ENCODE peak calls at places on chromosomes 11 and 22, in seven cellular contexts. One of them, this sample, is unnamed.

GRCh38 chr22:47294222-47294532 is 531.7 kb downstream of the TBC1D22A start:
- DNase-seq in GM12892: no peak
- DNase-seq in HepG2: no peak
- DNase-seq in HL-60: no peak
- DNase-seq in HCT116: no peak
- DNase-seq in SK-N-SH: no peak
- DNase-seq in stomach: peak
- DNase-seq in this sample: no peak

GRCh38 chr11:94793002-94793401 is 24.8 kb downstream of the AMOTL1 start:
- DNase-seq in SK-N-SH: no peak
- DNase-seq in HCT116: no peak
- DNase-seq in stomach: no peak
- DNase-seq in HL-60: no peak
- DNase-seq in HepG2: no peak
- DNase-seq in GM12892: no peak
- DNase-seq in this sample: no peak

GRCh38 chr11:67119577-67120391 is 721 bp downstream of the KDM2A start:
- DNase-seq in HCT116: no peak
- DNase-seq in HepG2: no peak
- DNase-seq in HL-60: no peak
- DNase-seq in SK-N-SH: peak
- DNase-seq in stomach: no peak
- DNase-seq in GM12892: no peak
- DNase-seq in this sample: peak

GRCh38 chr11:103170865-103171264 is 61.6 kb downstream of the DYNC2H1 start:
- DNase-seq in HepG2: no peak
- DNase-seq in SK-N-SH: no peak
- DNase-seq in HCT116: no peak
- DNase-seq in stomach: no peak
- DNase-seq in HL-60: no peak
- DNase-seq in GM12892: no peak
- DNase-seq in this sample: no peak

GRCh38 chr11:31810779-31811647 is at the start of gene PAX6:
- DNase-seq in SK-N-SH: peak
- DNase-seq in stomach: no peak
- DNase-seq in HL-60: peak
- DNase-seq in GM12892: no peak
- DNase-seq in HepG2: peak
- DNase-seq in HCT116: peak
- DNase-seq in this sample: peak

GRCh38 chr22:30290318-30290678 is 993 bp upstream of the CASTOR1 start:
- DNase-seq in GM12892: no peak
- DNase-seq in SK-N-SH: no peak
- DNase-seq in HepG2: no peak
- DNase-seq in HCT116: no peak
- DNase-seq in HL-60: no peak
- DNase-seq in stomach: no peak
- DNase-seq in this sample: peak

GRCh38 chr11:120352405-120352804 is 16.2 kb downstream of the ARHGEF12 start:
- DNase-seq in HepG2: no peak
- DNase-seq in stomach: no peak
- DNase-seq in SK-N-SH: no peak
- DNase-seq in GM12892: no peak
- DNase-seq in HCT116: no peak
- DNase-seq in HL-60: no peak
- DNase-seq in this sample: no peak

GRCh38 chr22:46593211-46593676 is 26.9 kb upstream of the GRAMD4 start:
- DNase-seq in HCT116: no peak
- DNase-seq in HL-60: peak
- DNase-seq in SK-N-SH: no peak
- DNase-seq in HepG2: no peak
- DNase-seq in stomach: no peak
- DNase-seq in GM12892: peak
- DNase-seq in this sample: peak

GRCh38 chr22:31960767-31961166 is 16.4 kb downstream of the YWHAH start:
- DNase-seq in HepG2: no peak
- DNase-seq in HL-60: no peak
- DNase-seq in GM12892: no peak
- DNase-seq in HCT116: no peak
- DNase-seq in SK-N-SH: no peak
- DNase-seq in stomach: no peak
- DNase-seq in this sample: no peak

GRCh38 chr11:47565340-47566165 is at the start of gene PTPMT1:
- DNase-seq in HepG2: peak
- DNase-seq in GM12892: peak
- DNase-seq in stomach: peak
- DNase-seq in HCT116: peak
- DNase-seq in SK-N-SH: peak
- DNase-seq in HL-60: no peak
- DNase-seq in this sample: peak

GRCh38 chr22:17606472-17606871 is 22.1 kb downstream of the ATP6V1E1 start:
- DNase-seq in HepG2: no peak
- DNase-seq in SK-N-SH: peak
- DNase-seq in GM12892: no peak
- DNase-seq in HCT116: no peak
- DNase-seq in stomach: no peak
- DNase-seq in HL-60: no peak
- DNase-seq in this sample: no peak

GRCh38 chr22:46421272-46421671 is 85.8 kb downstream of the TRMU start:
- DNase-seq in HL-60: no peak
- DNase-seq in GM12892: no peak
- DNase-seq in HepG2: no peak
- DNase-seq in HCT116: no peak
- DNase-seq in stomach: no peak
- DNase-seq in SK-N-SH: no peak
- DNase-seq in this sample: no peak

GRCh38 chr11:22193348-22194051 is 615 bp downstream of the ANO5 start:
- DNase-seq in HL-60: no peak
- DNase-seq in HepG2: no peak
- DNase-seq in stomach: peak
- DNase-seq in GM12892: peak
- DNase-seq in SK-N-SH: peak
- DNase-seq in HCT116: no peak
- DNase-seq in this sample: peak

GRCh38 chr11:95831198-95831883 is 41.0 kb downstream of the CEP57 start:
- DNase-seq in HL-60: no peak
- DNase-seq in SK-N-SH: no peak
- DNase-seq in stomach: no peak
- DNase-seq in HepG2: no peak
- DNase-seq in HCT116: no peak
- DNase-seq in GM12892: no peak
- DNase-seq in this sample: no peak

GRCh38 chr11:69493931-69494821 is 12.7 kb downstream of the LINC01488 start:
- DNase-seq in HL-60: no peak
- DNase-seq in HCT116: no peak
- DNase-seq in GM12892: no peak
- DNase-seq in stomach: no peak
- DNase-seq in SK-N-SH: peak
- DNase-seq in HepG2: no peak
- DNase-seq in this sample: no peak

GRCh38 chr11:73982990-73983763 is 534 bp upstream of the UCP2 start:
- DNase-seq in stomach: peak
- DNase-seq in SK-N-SH: peak
- DNase-seq in HepG2: peak
- DNase-seq in GM12892: peak
- DNase-seq in HCT116: peak
- DNase-seq in HL-60: peak
- DNase-seq in this sample: peak
- TF ChIP-seq POLR2AphosphoS5 in stomach: peak
- TF ChIP-seq POLR2AphosphoS5 in SK-N-SH: peak
- TF ChIP-seq POLR2AphosphoS5 in HepG2: peak
- TF ChIP-seq POLR2AphosphoS5 in GM12892: peak
- TF ChIP-seq POLR2AphosphoS5 in HCT116: peak
- TF ChIP-seq POLR2AphosphoS5 in HL-60: peak
- TF ChIP-seq POLR2AphosphoS5 in this sample: peak

GRCh38 chr11:87141322-87141721 is 103.6 kb downstream of the TMEM135 start:
- DNase-seq in HepG2: no peak
- DNase-seq in HL-60: no peak
- DNase-seq in SK-N-SH: no peak
- DNase-seq in HCT116: no peak
- DNase-seq in stomach: no peak
- DNase-seq in GM12892: no peak
- DNase-seq in this sample: no peak

GRCh38 chr11:87142594-87142993 is 104.9 kb downstream of the TMEM135 start:
- DNase-seq in HCT116: no peak
- DNase-seq in HepG2: no peak
- DNase-seq in GM12892: no peak
- DNase-seq in HL-60: no peak
- DNase-seq in stomach: no peak
- DNase-seq in SK-N-SH: no peak
- DNase-seq in this sample: no peak

GRCh38 chr11:87137711-87138110 is 100.0 kb downstream of the TMEM135 start:
- DNase-seq in HepG2: no peak
- DNase-seq in GM12892: no peak
- DNase-seq in HL-60: no peak
- DNase-seq in HCT116: no peak
- DNase-seq in stomach: no peak
- DNase-seq in SK-N-SH: no peak
- DNase-seq in this sample: no peak

GRCh38 chr11:87141980-87142514 is 104.3 kb downstream of the TMEM135 start:
- DNase-seq in GM12892: no peak
- DNase-seq in HL-60: no peak
- DNase-seq in HepG2: no peak
- DNase-seq in stomach: no peak
- DNase-seq in HCT116: no peak
- DNase-seq in SK-N-SH: no peak
- DNase-seq in this sample: no peak

GRCh38 chr11:87139475-87139874 is 101.7 kb downstream of the TMEM135 start:
- DNase-seq in HepG2: no peak
- DNase-seq in HL-60: no peak
- DNase-seq in GM12892: no peak
- DNase-seq in stomach: no peak
- DNase-seq in SK-N-SH: no peak
- DNase-seq in HCT116: no peak
- DNase-seq in this sample: no peak
- TF ChIP-seq POLR2AphosphoS5 in HepG2: no peak
- TF ChIP-seq POLR2AphosphoS5 in HL-60: no peak
- TF ChIP-seq POLR2AphosphoS5 in GM12892: no peak
- TF ChIP-seq POLR2AphosphoS5 in stomach: no peak
- TF ChIP-seq POLR2AphosphoS5 in SK-N-SH: no peak
- TF ChIP-seq POLR2AphosphoS5 in HCT116: no peak
- TF ChIP-seq POLR2AphosphoS5 in this sample: no peak

GRCh38 chr22:36510384-36510783 is 3.5 kb upstream of the FOXRED2 start:
- DNase-seq in stomach: no peak
- DNase-seq in HCT116: no peak
- DNase-seq in HL-60: no peak
- DNase-seq in HepG2: no peak
- DNase-seq in GM12892: no peak
- DNase-seq in SK-N-SH: no peak
- DNase-seq in this sample: no peak
- TF ChIP-seq POLR2AphosphoS5 in stomach: no peak
- TF ChIP-seq POLR2AphosphoS5 in HCT116: no peak
- TF ChIP-seq POLR2AphosphoS5 in HL-60: no peak
- TF ChIP-seq POLR2AphosphoS5 in HepG2: no peak
- TF ChIP-seq POLR2AphosphoS5 in GM12892: peak
- TF ChIP-seq POLR2AphosphoS5 in SK-N-SH: no peak
- TF ChIP-seq POLR2AphosphoS5 in this sample: no peak

DNA sequence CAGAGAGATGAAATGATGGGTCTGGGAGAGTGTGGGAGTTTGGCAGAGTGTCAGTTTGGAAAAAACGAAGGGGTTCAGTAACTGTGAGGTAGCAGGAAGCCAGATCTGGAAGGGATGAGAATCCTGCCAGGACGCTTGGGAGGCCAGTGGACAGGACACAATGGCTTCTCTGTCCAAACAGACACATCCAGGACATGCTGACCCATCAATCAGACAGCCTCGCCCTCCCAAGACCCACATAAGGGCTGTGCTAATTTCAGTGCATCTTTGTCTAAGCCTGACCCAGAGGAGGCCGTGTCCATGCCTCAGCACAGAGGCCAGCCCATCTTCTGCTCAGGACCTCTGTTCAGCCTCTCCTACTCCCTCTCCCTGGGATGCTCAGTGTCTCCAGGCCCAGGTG is 576.5 kb upstream of the B3GAT1 start:
- DNase-seq in GM12892: no peak
- DNase-seq in stomach: no peak
- DNase-seq in SK-N-SH: no peak
- DNase-seq in HL-60: no peak
- DNase-seq in HCT116: no peak
- DNase-seq in HepG2: no peak
- DNase-seq in this sample: no peak
- TF ChIP-seq POLR2AphosphoS5 in GM12892: no peak
- TF ChIP-seq POLR2AphosphoS5 in stomach: no peak
- TF ChIP-seq POLR2AphosphoS5 in SK-N-SH: no peak
- TF ChIP-seq POLR2AphosphoS5 in HL-60: no peak
- TF ChIP-seq POLR2AphosphoS5 in HCT116: no peak
- TF ChIP-seq POLR2AphosphoS5 in HepG2: no peak
- TF ChIP-seq POLR2AphosphoS5 in this sample: no peak

This sample was measured in upper lobe of left lung.